ENCODE peak calls at places on chromosomes 12 and 14, in ten cellular contexts. G is mucosa of descending colon, J is HFF-Myc, U is fibroblast of pulmonary artery, X is A549, B is heart left ventricle, A is heart right ventricle, H is astrocyte, S is PC-3, E is AG09309. L is an unnamed sample.

GRCh38 chr12:45989277-45989856 is 1.0 kb downstream of the SCAF11 start:
- DNase-seq in G (no peak), J (no peak), U (peak; percentile 41), X (no peak), B (no peak), A (no peak), H (peak; percentile 27), S (peak; percentile 58), E (no peak), L (no peak)

GRCh38 chr12:78470354-78471195 is 394.0 kb upstream of the SYT1 start:
- DNase-seq in G (no peak), J (peak; percentile 14), U (peak; percentile 66), X (peak; percentile 64), B (no peak), A (no peak), H (peak; percentile 42), S (peak; percentile 64), E (peak; percentile 20), L (no peak)

GRCh38 chr14:34797747-34798583 is 77.2 kb downstream of the BAZ1A start:
- DNase-seq in G (peak; percentile 28), J (no peak), U (no peak), X (no peak), B (no peak), A (no peak), H (no peak), S (no peak), E (no peak), L (no peak)

GRCh38 chr12:121205491-121205890 is 4.4 kb upstream of the P2RX4 start:
- DNase-seq in G (no peak), J (no peak), U (no peak), X (no peak), B (no peak), A (no peak), H (no peak), S (no peak), E (no peak), L (no peak)

GRCh38 chr12:90229771-90230170 is 521.1 kb upstream of the ATP2B1 start:
- DNase-seq in G (no peak), J (no peak), U (peak; percentile 26), X (no peak), B (no peak), A (no peak), H (peak; percentile 15), S (no peak), E (no peak), L (no peak)

GRCh38 chr14:64857979-64858740 is 21.5 kb downstream of the SPTB start:
- DNase-seq in G (no peak), J (no peak), U (no peak), X (no peak), B (no peak), A (no peak), H (no peak), S (no peak), E (no peak), L (no peak)

GRCh38 chr12:1993871-1994371 is 10.3 kb downstream of the DCP1B start:
- DNase-seq in G (no peak), J (no peak), U (peak; percentile 52), X (no peak), B (no peak), A (no peak), H (peak; percentile 85), S (peak; percentile 46), E (peak; percentile 78), L (no peak)

GRCh38 chr14:46661728-46662127 is 10.1 kb upstream of the RPL10L start:
- DNase-seq in G (no peak), J (no peak), U (no peak), X (peak; percentile 21), B (no peak), A (no peak), H (no peak), S (peak; percentile 3), E (no peak), L (no peak)

GRCh38 chr14:104971447-104972240 is 6.5 kb downstream of the AHNAK2 start:
- DNase-seq in G (no peak), J (no peak), U (no peak), X (no peak), B (no peak), A (no peak), H (no peak), S (no peak), E (no peak), L (no peak)

GRCh38 chr14:104974665-104975390 is 3.3 kb downstream of the AHNAK2 start:
- DNase-seq in G (peak; percentile 30), J (no peak), U (no peak), X (no peak), B (no peak), A (no peak), H (no peak), S (no peak), E (no peak), L (no peak)

GRCh38 chr14:104972301-104973211 is 5.6 kb downstream of the AHNAK2 start:
- DNase-seq in G (peak; percentile 84), J (no peak), U (no peak), X (peak; percentile 93), B (no peak), A (no peak), H (peak; percentile 46), S (peak; percentile 97), E (no peak), L (no peak)

GRCh38 chr14:104974146-104974541 is 4.0 kb downstream of the AHNAK2 start:
- DNase-seq in G (no peak), J (no peak), U (no peak), X (no peak), B (no peak), A (no peak), H (no peak), S (no peak), E (no peak), L (no peak)

DNA sequence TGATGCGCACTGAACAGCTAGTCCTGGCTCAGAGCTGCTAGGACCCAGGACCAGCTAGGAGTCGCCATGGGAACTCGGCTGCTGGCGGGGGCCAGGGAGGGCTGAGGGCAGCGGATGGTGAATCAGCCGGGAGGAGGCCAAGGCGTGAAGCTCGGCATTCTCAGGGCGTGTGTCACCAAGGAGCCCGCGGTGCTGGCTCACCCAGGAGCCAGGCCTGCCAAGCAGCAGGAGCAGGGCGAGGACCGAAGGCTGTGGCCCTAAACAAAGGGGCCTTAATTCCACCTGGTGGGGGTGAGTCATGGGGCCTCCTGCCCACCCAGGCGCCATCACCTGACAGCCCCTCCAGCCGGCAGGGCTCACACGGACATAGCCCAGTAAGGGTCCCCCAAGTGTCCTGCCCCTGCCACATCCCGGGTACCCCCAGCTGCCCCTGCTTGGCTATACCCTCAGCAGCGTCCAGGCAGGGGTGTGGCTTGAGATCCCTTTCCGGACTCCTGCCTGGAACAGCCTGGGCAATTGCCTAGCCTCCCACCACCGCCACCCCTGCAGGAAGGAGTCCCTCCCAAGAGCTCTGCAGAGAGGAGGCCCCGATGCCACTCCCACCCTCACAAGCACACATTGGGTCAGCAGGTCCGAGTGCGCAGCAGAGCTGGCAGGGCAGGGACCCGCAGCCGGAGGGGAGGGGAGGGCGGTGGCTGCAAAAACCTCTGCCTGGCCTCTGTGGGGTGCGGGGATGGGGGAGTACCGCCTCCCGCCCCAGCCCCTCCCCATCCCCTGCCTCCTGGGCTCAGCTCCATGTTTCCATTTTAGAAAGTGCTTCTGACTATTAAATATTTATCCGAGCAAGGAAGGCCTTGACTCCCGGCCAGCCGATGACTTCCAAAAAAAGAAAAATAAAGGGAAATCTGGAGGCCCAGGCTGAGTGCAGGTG is 4.7 kb downstream of the AHNAK2 start:
- DNase-seq in G (peak; percentile 76), J (peak; percentile 84), U (peak; percentile 95), X (peak; percentile 97), B (no peak), A (peak; percentile 62), H (peak; percentile 94), S (peak; percentile 99), E (peak; percentile 67), L (peak; percentile 79)
- H3K4me3 ChIP-seq in G (no peak overlapping the region), J (no peak overlapping the region), U (peak overlapping the region; percentile 2), X (peak overlapping the region; percentile 25), B (no peak overlapping the region), A (peak overlapping the region; percentile 20), H (no peak overlapping the region), S (peak overlapping the region; percentile 37), E (peak overlapping the region; percentile 23), L (peak overlapping the region; percentile 21)

GRCh38 chr14:20314026-20314425 is 8.3 kb upstream of the TTC5 start:
- DNase-seq in G (no peak), J (no peak), U (no peak), X (no peak), B (no peak), A (no peak), H (no peak), S (no peak), E (no peak), L (no peak)

DNA sequence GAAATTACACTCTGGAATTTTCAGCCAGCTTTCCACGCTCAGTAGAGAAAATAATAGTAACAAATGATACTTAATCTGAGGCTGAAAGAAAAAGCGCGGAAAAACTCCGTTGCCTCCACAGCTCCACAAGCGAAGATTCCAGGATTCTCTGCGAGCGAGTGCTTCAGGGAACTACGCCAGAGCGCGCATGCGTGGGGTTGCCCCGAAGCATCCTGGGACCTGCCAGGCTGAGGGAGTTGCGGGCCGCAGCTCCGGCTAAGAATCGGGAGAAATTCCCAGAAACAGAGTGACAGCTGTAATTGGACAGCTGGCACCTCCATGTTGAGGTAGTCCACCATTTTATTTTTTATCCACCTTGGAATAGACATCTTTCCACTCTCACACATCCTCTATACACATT is 12.0 kb upstream of the TTC5 start:
- DNase-seq in G (no peak), J (no peak), U (no peak), X (no peak), B (no peak), A (no peak), H (no peak), S (no peak), E (no peak), L (no peak)
- TF ChIP-seq CTCF in G (no peak), J (no peak), U (no peak), X (no peak), B (no peak), A (no peak), H (no peak), S (no peak), E (no peak), L (no peak)

GRCh38 chr12:55718650-55719275 is 1.4 kb upstream of the RDH5 start:
- DNase-seq in G (peak; percentile 30), J (no peak), U (no peak), X (no peak), B (no peak), A (no peak), H (no peak), S (no peak), E (no peak), L (no peak)

GRCh38 chr12:55718020-55718419 is 2.2 kb upstream of the RDH5 start:
- DNase-seq in G (peak; percentile 32), J (no peak), U (no peak), X (no peak), B (no peak), A (no peak), H (peak; percentile 39), S (no peak), E (no peak), L (no peak)

GRCh38 chr12:55715833-55716581 is at the start of gene BLOC1S1:
- DNase-seq in G (peak; percentile 96), J (peak; percentile 76), U (peak; percentile 94), X (peak; percentile 98), B (peak; percentile 92), A (peak; percentile 91), H (peak; percentile 85), S (peak; percentile 95), E (peak; percentile 63), L (no peak)

GRCh38 chr12:55716582-55717396 is 943 bp downstream of the BLOC1S1 start:
- DNase-seq in G (peak; percentile 36), J (no peak), U (no peak), X (no peak), B (no peak), A (no peak), H (no peak), S (peak; percentile 22), E (no peak), L (no peak)

GRCh38 chr12:55717397-55718007 is 1.7 kb downstream of the BLOC1S1 start:
- DNase-seq in G (peak; percentile 54), J (no peak), U (no peak), X (no peak), B (no peak), A (no peak), H (peak; percentile 74), S (peak; percentile 82), E (no peak), L (no peak)
- H3K4me3 ChIP-seq in G (no peak overlapping the region), J (peak overlapping the region; percentile 70), U (peak overlapping the region; percentile 0), X (no peak overlapping the region), B (no peak overlapping the region), A (peak overlapping the region; percentile 74), H (peak overlapping the region; percentile 78), S (peak overlapping the region; percentile 72), E (peak overlapping the region; percentile 80), L (peak overlapping the region; percentile 76)

GRCh38 chr12:108854453-108855283 is 2.7 kb downstream of the SSH1 start:
- DNase-seq in G (no peak), J (peak; percentile 85), U (peak; percentile 97), X (peak; percentile 96), B (peak; percentile 47), A (peak; percentile 54), H (peak; percentile 100), S (peak; percentile 87), E (peak; percentile 98), L (peak; percentile 96)

GRCh38 chr12:108857158-108857407 is 300 bp downstream of the SSH1 start:
- DNase-seq in G (no peak), J (no peak), U (no peak), X (no peak), B (peak; percentile 30), A (no peak), H (no peak), S (no peak), E (no peak), L (no peak)

GRCh38 chr12:108856170-108856427 is 1.3 kb downstream of the SSH1 start:
- DNase-seq in G (no peak), J (no peak), U (no peak), X (peak; percentile 69), B (peak; percentile 30), A (no peak), H (peak; percentile 59), S (no peak), E (no peak), L (no peak)

GRCh38 chr12:108855284-108856169 is 1.9 kb downstream of the SSH1 start:
- DNase-seq in G (no peak), J (no peak), U (peak; percentile 74), X (no peak), B (no peak), A (no peak), H (peak; percentile 34), S (peak; percentile 29), E (no peak), L (no peak)

GRCh38 chr12:108856428-108857157 is 790 bp downstream of the SSH1 start:
- DNase-seq in G (peak; percentile 84), J (no peak), U (peak; percentile 80), X (peak; percentile 73), B (peak; percentile 80), A (peak; percentile 84), H (peak; percentile 88), S (peak; percentile 72), E (peak; percentile 79), L (no peak)
- TF ChIP-seq CTCF in G (no peak), J (no peak), U (no peak), X (no peak), B (no peak), A (no peak), H (no peak), S (no peak), E (no peak), L (no peak)

L was measured in epithelial cell of proximal tubule.